ENCODE peak calls at places on chromosomes 16 and 17, in eight cellular contexts. Y, H, I, T, G, N, P and E are unnamed samples.

GRCh38 chr16:21283521-21284289 is 5.6 kb upstream of the CRYM start:
- DNase-seq in P (peak; percentile 90), T (peak; percentile 30), H (peak; percentile 66), N (peak; percentile 91), I (peak; percentile 64), G (no peak), Y (peak; percentile 86), E (peak; percentile 60)

GRCh38 chr17:78128616-78129384 is at the start of gene TMC6:
- DNase-seq in T (peak; percentile 74), P (peak; percentile 74), H (peak; percentile 48), G (peak; percentile 69), N (peak; percentile 97), Y (no peak), I (peak; percentile 64), E (peak; percentile 85)

GRCh38 chr17:7058831-7059447 is 15.0 kb upstream of the SLC16A11 start:
- DNase-seq in G (no peak), H (no peak), T (no peak), P (no peak), N (no peak), I (no peak), Y (no peak), E (no peak)

GRCh38 chr16:59886021-59886420 is 1151.9 kb upstream of the GOT2 start:
- DNase-seq in Y (no peak), T (no peak), P (no peak), H (peak; percentile 46), I (no peak), G (no peak), N (no peak), E (no peak)

GRCh38 chr17:5785867-5786509 is 201.7 kb upstream of the NLRP1 start:
- DNase-seq in G (no peak), P (no peak), N (no peak), T (no peak), I (no peak), H (no peak), Y (no peak), E (no peak)

GRCh38 chr16:12016166-12016947 is 39.8 kb downstream of the SNX29 start:
- DNase-seq in G (no peak), N (no peak), T (peak; percentile 43), Y (no peak), P (no peak), H (no peak), I (no peak), E (no peak)

GRCh38 chr17:850828-851759 is 68.9 kb downstream of the MRM3 start:
- DNase-seq in T (no peak), P (peak; percentile 54), I (no peak), N (no peak), Y (peak; percentile 51), G (no peak), H (no peak), E (no peak)

GRCh38 chr17:38539386-38539785 is 66.4 kb downstream of the SRCIN1 start:
- DNase-seq in Y (no peak), N (no peak), H (no peak), G (no peak), T (no peak), P (no peak), I (no peak), E (no peak)

GRCh38 chr17:33531311-33531710 is 238.2 kb upstream of the ASIC2 start:
- DNase-seq in I (no peak), Y (no peak), G (no peak), P (no peak), N (no peak), H (no peak), T (no peak), E (no peak)

GRCh38 chr16:51987519-51987918 is 559.4 kb downstream of the TOX3 start:
- DNase-seq in N (no peak), Y (no peak), I (no peak), G (no peak), P (no peak), T (no peak), H (no peak), E (no peak)

GRCh38 chr17:63918305-63918704 is 334 bp downstream of the GH1 start:
- DNase-seq in Y (no peak), I (no peak), N (peak; percentile 94), G (no peak), H (peak; percentile 21), P (peak; percentile 62), T (no peak), E (no peak)

GRCh38 chr17:49676276-49676868 is 1.5 kb downstream of the SPOP start:
- DNase-seq in P (peak; percentile 60), Y (no peak), T (no peak), G (no peak), N (no peak), H (no peak), I (no peak), E (no peak)

GRCh38 chr17:14214271-14214670 is 22.4 kb downstream of the CDRT15 start:
- DNase-seq in N (no peak), Y (no peak), H (no peak), G (no peak), P (no peak), T (no peak), I (no peak), E (no peak)

GRCh38 chr16:54568897-54569807 is 282.6 kb upstream of the IRX3 start:
- DNase-seq in T (no peak), G (no peak), I (no peak), Y (no peak), N (no peak), H (no peak), P (no peak), E (no peak)

GRCh38 chr16:56625943-56626654 is 518 bp downstream of the MT1E start:
- DNase-seq in T (no peak), G (no peak), N (peak; percentile 71), I (peak; percentile 55), Y (no peak), P (no peak), H (peak; percentile 82), E (no peak)

GRCh38 chr16:71883849-71884638 is at the start of gene ZNF821:
- DNase-seq in H (peak; percentile 86), G (peak; percentile 86), I (peak; percentile 81), P (peak; percentile 98), T (peak; percentile 83), N (peak; percentile 96), Y (peak; percentile 97), E (peak; percentile 83)

DNA sequence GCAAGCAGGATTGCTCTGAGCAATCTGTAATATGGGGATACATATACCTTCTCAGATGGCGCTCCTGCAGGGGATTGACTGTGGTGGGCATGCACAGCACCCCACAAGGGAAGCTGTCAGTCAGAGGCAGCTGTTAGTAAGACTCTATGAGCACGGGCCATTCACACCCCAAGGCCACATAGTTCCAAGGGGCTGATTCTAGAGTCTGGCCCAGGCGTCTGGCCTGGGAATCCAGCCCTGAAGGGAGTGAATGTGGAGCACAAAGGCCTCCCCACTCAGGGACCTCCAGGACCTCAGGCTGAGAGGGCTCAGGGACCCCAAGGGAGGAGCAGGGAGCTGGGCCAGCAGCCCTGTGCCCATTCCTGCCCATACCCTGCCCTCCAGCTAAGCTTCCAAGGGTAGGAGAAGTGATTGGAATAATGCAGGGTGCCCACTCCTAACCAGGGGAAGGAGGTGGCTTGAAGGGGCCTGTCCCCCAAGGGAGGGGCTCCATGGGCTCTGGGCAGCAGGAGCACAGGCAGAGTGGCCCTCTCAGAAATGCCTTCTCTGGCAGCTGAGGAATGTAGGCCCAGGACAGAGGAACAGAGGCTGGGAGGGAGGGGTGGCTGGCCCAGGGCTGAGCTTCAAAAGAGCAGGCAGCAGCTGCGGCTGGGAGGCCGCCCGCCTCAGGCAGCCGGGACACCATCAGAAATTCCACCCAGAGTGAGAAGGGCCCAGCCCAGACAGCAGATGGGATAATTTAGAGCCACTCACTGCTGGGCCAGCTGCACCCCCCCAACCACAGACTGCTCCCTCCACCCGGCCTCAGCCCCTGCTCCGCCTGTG is 48.9 kb upstream of the MRPS23 start:
- DNase-seq in H (peak; percentile 79), G (no peak), Y (peak; percentile 93), P (peak; percentile 94), I (peak; percentile 78), N (peak; percentile 96), T (peak; percentile 72), E (peak; percentile 84)
- H3K4me1 ChIP-seq in H (no peaks in the 10 kb centered on the region), G (peaks cover 4% of the 10 kb centered on the region), Y (peaks cover 18% of the 10 kb centered on the region), P (peaks cover 42% of the 10 kb centered on the region), I (peaks cover 99% of the 10 kb centered on the region), N (peaks cover 39% of the 10 kb centered on the region), T (peaks cover 75% of the 10 kb centered on the region), E (peaks cover 86% of the 10 kb centered on the region)

GRCh38 chr16:81366316-81366932 is 51.7 kb downstream of the GAN start:
- DNase-seq in H (no peak), G (no peak), T (no peak), Y (peak; percentile 57), P (peak; percentile 60), N (no peak), I (no peak), E (no peak)

GRCh38 chr16:81371106-81371505 is 56.3 kb downstream of the GAN start:
- DNase-seq in H (no peak), N (no peak), Y (no peak), I (no peak), T (no peak), G (no peak), P (no peak), E (no peak)

GRCh38 chr16:81367821-81368220 is 53.1 kb downstream of the GAN start:
- DNase-seq in P (no peak), N (no peak), I (no peak), T (no peak), G (no peak), Y (no peak), H (no peak), E (no peak)

GRCh38 chr16:81369888-81370504 is 55.2 kb downstream of the GAN start:
- DNase-seq in N (no peak), Y (no peak), I (no peak), G (no peak), H (no peak), P (no peak), T (no peak), E (no peak)

DNA sequence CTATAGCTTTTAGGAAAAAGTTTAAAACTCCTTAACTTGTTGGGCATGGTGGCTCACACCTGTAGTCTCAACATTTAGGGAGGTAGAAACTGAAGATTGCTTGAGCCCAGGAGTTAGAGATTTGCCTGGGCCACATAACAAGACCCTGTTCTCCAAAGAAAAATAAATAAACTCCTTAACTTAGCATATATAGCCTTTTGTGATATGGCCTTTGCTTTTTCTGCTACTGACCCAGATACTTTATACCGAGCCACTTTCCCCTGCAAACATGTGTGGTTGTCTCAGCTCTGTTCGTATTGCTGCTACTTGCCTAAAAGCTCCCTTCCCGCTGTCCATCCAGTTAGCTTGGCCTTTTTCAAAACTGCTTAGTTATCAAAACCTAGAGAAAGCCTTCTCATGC is 51.0 kb downstream of the GAN start:
- DNase-seq in G (no peak), N (no peak), Y (no peak), H (no peak), I (no peak), P (no peak), T (no peak), E (no peak)
- H3K27me3 ChIP-seq in G (no peaks in the 10 kb centered on the region), N (no peaks in the 10 kb centered on the region), Y (no peaks in the 10 kb centered on the region), H (no peaks in the 10 kb centered on the region), I (no peaks in the 10 kb centered on the region), P (no peaks in the 10 kb centered on the region), T (no peaks in the 10 kb centered on the region), E (no peaks in the 10 kb centered on the region)

DNA sequence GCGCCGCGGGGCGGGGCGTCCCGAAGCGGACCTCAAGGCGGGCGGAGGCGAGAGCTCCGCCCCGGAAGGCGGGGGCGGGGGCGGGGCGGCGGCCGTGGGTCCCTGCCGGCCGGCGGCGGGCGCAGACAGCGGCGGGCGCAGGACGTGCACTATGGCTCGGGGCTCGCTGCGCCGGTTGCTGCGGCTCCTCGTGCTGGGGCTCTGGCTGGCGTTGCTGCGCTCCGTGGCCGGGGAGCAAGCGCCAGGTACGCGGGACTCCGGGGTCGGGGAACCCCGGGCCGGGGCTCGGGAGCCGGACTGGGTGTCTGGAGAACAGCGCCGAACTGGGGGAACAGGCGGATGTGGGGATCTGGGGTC is at the start of gene TNFRSF12A:
- DNase-seq in P (peak; percentile 93), N (peak; percentile 91), Y (peak; percentile 92), I (peak; percentile 80), G (peak; percentile 58), T (peak; percentile 81), H (peak; percentile 85), E (peak; percentile 88)
- H3K4me1 ChIP-seq in P (peaks cover 21% of the 10 kb centered on the region), N (peaks cover 12% of the 10 kb centered on the region), Y (peaks cover 22% of the 10 kb centered on the region), I (peaks cover 67% of the 10 kb centered on the region), G (peaks cover 53% of the 10 kb centered on the region), T (peaks cover 76% of the 10 kb centered on the region), H (no peaks in the 10 kb centered on the region), E (peaks cover 64% of the 10 kb centered on the region)

GRCh38 chr16:89066746-89067145 is 26.9 kb upstream of the ACSF3 start:
- DNase-seq in T (no peak), N (no peak), Y (no peak), G (no peak), H (no peak), P (no peak), I (no peak), E (no peak)
- H3K27me3 ChIP-seq in T (peaks cover 4% of the 10 kb centered on the region), N (no peaks in the 10 kb centered on the region), Y (no peaks in the 10 kb centered on the region), G (no peaks in the 10 kb centered on the region), H (no peaks in the 10 kb centered on the region), P (no peaks in the 10 kb centered on the region), I (no peaks in the 10 kb centered on the region), E (peaks cover 31% of the 10 kb centered on the region)